ENCODE peak calls at places on chromosomes 2 and 18, in seven cellular contexts. One of them, this sample, is unnamed.

GRCh38 chr2:174247474-174248186 is 702 bp downstream of the OLA1 start:
- DNase-seq in non-pigmented ciliary epithelial cell: no peak
- DNase-seq in ascending aorta: no peak
- DNase-seq in progenitor cell of endocrine pancreas: no peak
- DNase-seq in brain microvascular endothelial cell: peak; percentile 5
- DNase-seq in tibial nerve: peak; percentile 8
- DNase-seq in GM12891: peak; percentile 17
- DNase-seq in this sample: peak; percentile 46

GRCh38 chr2:199219551-199219950 is 238.2 kb downstream of the SATB2 start:
- DNase-seq in progenitor cell of endocrine pancreas: no peak
- DNase-seq in GM12891: no peak
- DNase-seq in tibial nerve: no peak
- DNase-seq in ascending aorta: no peak
- DNase-seq in non-pigmented ciliary epithelial cell: no peak
- DNase-seq in brain microvascular endothelial cell: no peak
- DNase-seq in this sample: no peak

GRCh38 chr2:216215991-216216390 is 106.8 kb downstream of the XRCC5 start:
- DNase-seq in tibial nerve: no peak
- DNase-seq in GM12891: no peak
- DNase-seq in progenitor cell of endocrine pancreas: no peak
- DNase-seq in brain microvascular endothelial cell: no peak
- DNase-seq in ascending aorta: no peak
- DNase-seq in non-pigmented ciliary epithelial cell: no peak
- DNase-seq in this sample: no peak

GRCh38 chr2:54503192-54503591 is 47.1 kb downstream of the SPTBN1 start:
- DNase-seq in tibial nerve: no peak
- DNase-seq in progenitor cell of endocrine pancreas: no peak
- DNase-seq in GM12891: peak; percentile 30
- DNase-seq in brain microvascular endothelial cell: no peak
- DNase-seq in ascending aorta: no peak
- DNase-seq in non-pigmented ciliary epithelial cell: no peak
- DNase-seq in this sample: peak; percentile 59

GRCh38 chr2:47664817-47665216 is 118.1 kb upstream of the MSH6 start:
- DNase-seq in ascending aorta: peak; percentile 18
- DNase-seq in progenitor cell of endocrine pancreas: no peak
- DNase-seq in tibial nerve: no peak
- DNase-seq in brain microvascular endothelial cell: no peak
- DNase-seq in non-pigmented ciliary epithelial cell: no peak
- DNase-seq in GM12891: no peak
- DNase-seq in this sample: no peak

GRCh38 chr2:233700028-233700635 is 7.4 kb downstream of the UGT1A6 start:
- DNase-seq in progenitor cell of endocrine pancreas: no peak
- DNase-seq in tibial nerve: no peak
- DNase-seq in brain microvascular endothelial cell: peak; percentile 33
- DNase-seq in non-pigmented ciliary epithelial cell: no peak
- DNase-seq in GM12891: no peak
- DNase-seq in ascending aorta: no peak
- DNase-seq in this sample: no peak

GRCh38 chr2:182716665-182716990 is 571 bp downstream of the DNAJC10 start:
- DNase-seq in tibial nerve: no peak
- DNase-seq in non-pigmented ciliary epithelial cell: no peak
- DNase-seq in GM12891: no peak
- DNase-seq in ascending aorta: no peak
- DNase-seq in progenitor cell of endocrine pancreas: peak; percentile 10
- DNase-seq in brain microvascular endothelial cell: no peak
- DNase-seq in this sample: no peak

GRCh38 chr2:178392215-178392614 is 58.8 kb downstream of the PRKRA start:
- DNase-seq in progenitor cell of endocrine pancreas: no peak
- DNase-seq in tibial nerve: no peak
- DNase-seq in brain microvascular endothelial cell: no peak
- DNase-seq in GM12891: no peak
- DNase-seq in ascending aorta: no peak
- DNase-seq in non-pigmented ciliary epithelial cell: no peak
- DNase-seq in this sample: no peak

GRCh38 chr18:62514570-62514969 is 8.3 kb upstream of the ZCCHC2 start:
- DNase-seq in tibial nerve: no peak
- DNase-seq in progenitor cell of endocrine pancreas: no peak
- DNase-seq in ascending aorta: no peak
- DNase-seq in non-pigmented ciliary epithelial cell: no peak
- DNase-seq in brain microvascular endothelial cell: no peak
- DNase-seq in GM12891: no peak
- DNase-seq in this sample: no peak

GRCh38 chr2:212539145-212539880 is 711 bp upstream of the ERBB4 start:
- DNase-seq in tibial nerve: peak; percentile 65
- DNase-seq in ascending aorta: peak; percentile 77
- DNase-seq in GM12891: no peak
- DNase-seq in brain microvascular endothelial cell: no peak
- DNase-seq in non-pigmented ciliary epithelial cell: no peak
- DNase-seq in progenitor cell of endocrine pancreas: peak; percentile 10
- DNase-seq in this sample: no peak

GRCh38 chr2:9230881-9231280 is 24.3 kb downstream of the ASAP2 start:
- DNase-seq in tibial nerve: no peak
- DNase-seq in progenitor cell of endocrine pancreas: no peak
- DNase-seq in brain microvascular endothelial cell: no peak
- DNase-seq in ascending aorta: peak; percentile 68
- DNase-seq in GM12891: no peak
- DNase-seq in non-pigmented ciliary epithelial cell: no peak
- DNase-seq in this sample: no peak

GRCh38 chr2:20414806-20415205 is 32.1 kb upstream of the RHOB start:
- DNase-seq in non-pigmented ciliary epithelial cell: no peak
- DNase-seq in GM12891: no peak
- DNase-seq in tibial nerve: no peak
- DNase-seq in ascending aorta: peak; percentile 53
- DNase-seq in progenitor cell of endocrine pancreas: no peak
- DNase-seq in brain microvascular endothelial cell: no peak
- DNase-seq in this sample: no peak

GRCh38 chr2:16653083-16653375 is 12.6 kb downstream of the CYRIA start:
- DNase-seq in non-pigmented ciliary epithelial cell: no peak
- DNase-seq in brain microvascular endothelial cell: no peak
- DNase-seq in progenitor cell of endocrine pancreas: no peak
- DNase-seq in ascending aorta: no peak
- DNase-seq in tibial nerve: no peak
- DNase-seq in GM12891: no peak
- DNase-seq in this sample: no peak

GRCh38 chr2:113208995-113209868 is 35.5 kb downstream of the PSD4 start:
- DNase-seq in tibial nerve: no peak
- DNase-seq in progenitor cell of endocrine pancreas: no peak
- DNase-seq in ascending aorta: no peak
- DNase-seq in brain microvascular endothelial cell: no peak
- DNase-seq in non-pigmented ciliary epithelial cell: no peak
- DNase-seq in GM12891: no peak
- DNase-seq in this sample: no peak

GRCh38 chr2:58764321-58765099 is 523.4 kb upstream of the FANCL start:
- DNase-seq in ascending aorta: no peak
- DNase-seq in brain microvascular endothelial cell: no peak
- DNase-seq in tibial nerve: no peak
- DNase-seq in GM12891: no peak
- DNase-seq in progenitor cell of endocrine pancreas: no peak
- DNase-seq in non-pigmented ciliary epithelial cell: no peak
- DNase-seq in this sample: no peak

GRCh38 chr2:207045531-207045930 is 106.2 kb downstream of the CPO start:
- DNase-seq in brain microvascular endothelial cell: no peak
- DNase-seq in ascending aorta: no peak
- DNase-seq in non-pigmented ciliary epithelial cell: no peak
- DNase-seq in GM12891: no peak
- DNase-seq in tibial nerve: no peak
- DNase-seq in progenitor cell of endocrine pancreas: no peak
- DNase-seq in this sample: no peak

This sample was measured in GM13976.